ENCODE peak calls at places on chromosomes 2 and 18, in four cellular contexts. Q is cardiac fibroblast, P is ovary, Z is fibroblast of villous mesenchyme. D is an unnamed sample.

GRCh38 chr2:119178811-119179601 is 20.5 kb upstream of the C1QL2 start:
- DNase-seq in Q (peak; percentile 29), P (no peak), Z (no peak), D (peak; percentile 77)

GRCh38 chr2:114527330-114527983 is 85.0 kb downstream of the DPP10 start:
- DNase-seq in Q (no peak), P (no peak), Z (no peak), D (no peak)

GRCh38 chr2:207248702-207249355 is 83.1 kb upstream of the KLF7 start:
- DNase-seq in Q (no peak), P (no peak), Z (peak; percentile 53), D (no peak)

GRCh38 chr2:100935372-100935752 is 66.7 kb upstream of the RPL31 start:
- DNase-seq in Q (no peak), P (no peak), Z (peak; percentile 40), D (no peak)

GRCh38 chr2:238814815-238815214 is 33.1 kb upstream of the TWIST2 start:
- DNase-seq in Q (peak; percentile 31), P (no peak), Z (no peak), D (no peak)

GRCh38 chr2:241213036-241213435 is 24.6 kb downstream of the ANO7 start:
- DNase-seq in Q (no peak), P (no peak), Z (no peak), D (no peak)

GRCh38 chr2:10811552-10811951 is 1.0 kb downstream of the PDIA6 start:
- DNase-seq in Q (peak; percentile 23), P (no peak), Z (peak; percentile 24), D (no peak)

GRCh38 chr2:100615886-100616285 is 53.1 kb downstream of the PDCL3 start:
- DNase-seq in Q (no peak), P (no peak), Z (no peak), D (no peak)

GRCh38 chr2:205947621-205948495 is 138.1 kb downstream of the INO80D start:
- DNase-seq in Q (peak; percentile 87), P (peak; percentile 84), Z (peak; percentile 82), D (peak; percentile 23)

GRCh38 chr2:127698553-127699355 is 2.5 kb upstream of the SFT2D3 start:
- DNase-seq in Q (no peak), P (no peak), Z (no peak), D (no peak)

GRCh38 chr2:127700527-127701192 is 637 bp upstream of the SFT2D3 start:
- DNase-seq in Q (no peak), P (peak; percentile 56), Z (no peak), D (no peak)

GRCh38 chr2:127697482-127698180 is 3.7 kb upstream of the SFT2D3 start:
- DNase-seq in Q (no peak), P (no peak), Z (no peak), D (no peak)

GRCh38 chr2:127694986-127695385 is 6.3 kb upstream of the SFT2D3 start:
- DNase-seq in Q (peak; percentile 35), P (no peak), Z (no peak), D (no peak)

GRCh38 chr2:127695491-127696472 is 5.5 kb upstream of the SFT2D3 start:
- DNase-seq in Q (peak; percentile 61), P (peak; percentile 64), Z (peak; percentile 61), D (no peak)
- TF ChIP-seq CTCF in Q (peak; percentile 41), P (peak; percentile 9), Z (peak; percentile 56), D (peak; percentile 67)

DNA sequence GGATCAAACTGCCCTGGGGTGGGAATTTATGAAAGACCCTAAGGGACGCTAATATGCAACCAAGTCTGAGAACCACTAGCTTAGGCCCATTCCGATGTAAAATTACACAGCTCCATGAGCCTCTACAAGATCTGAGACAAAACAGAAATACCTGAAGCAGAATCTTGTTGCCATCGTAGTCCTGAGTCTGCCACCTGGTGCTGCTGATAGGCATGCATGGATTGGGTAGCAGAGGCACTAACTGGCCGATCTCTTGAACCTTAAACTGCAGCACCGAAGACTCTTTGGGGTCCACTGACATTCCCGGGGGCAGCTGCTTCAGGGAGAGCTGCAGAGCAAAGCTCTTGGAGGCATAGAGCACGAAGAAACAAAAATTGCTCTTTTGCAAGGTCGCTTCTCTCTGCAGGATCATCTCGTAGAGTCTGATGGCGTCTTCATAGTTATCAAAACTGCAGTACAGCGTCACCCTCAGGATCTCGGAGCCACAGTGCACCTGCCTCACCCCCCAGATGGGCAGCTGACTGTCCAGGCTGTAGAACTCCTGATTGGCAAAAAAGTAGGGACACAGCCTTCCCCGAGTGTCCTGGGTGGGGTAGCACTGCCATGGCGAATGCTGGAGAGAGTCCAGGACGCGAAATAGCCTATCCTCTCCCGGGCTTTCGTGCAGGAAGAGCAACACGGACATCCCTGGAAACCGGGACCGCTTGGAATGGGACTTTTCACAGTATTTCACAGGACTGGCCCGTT is 848 bp downstream of the FAM124B start:
- DNase-seq in Q (no peak), P (no peak), Z (no peak), D (no peak)
- H3K4me3 ChIP-seq in Q (no peak overlapping the region), P (peak overlapping the region; percentile 8), Z (no peak overlapping the region), D (peak overlapping the region; percentile 9)

DNA sequence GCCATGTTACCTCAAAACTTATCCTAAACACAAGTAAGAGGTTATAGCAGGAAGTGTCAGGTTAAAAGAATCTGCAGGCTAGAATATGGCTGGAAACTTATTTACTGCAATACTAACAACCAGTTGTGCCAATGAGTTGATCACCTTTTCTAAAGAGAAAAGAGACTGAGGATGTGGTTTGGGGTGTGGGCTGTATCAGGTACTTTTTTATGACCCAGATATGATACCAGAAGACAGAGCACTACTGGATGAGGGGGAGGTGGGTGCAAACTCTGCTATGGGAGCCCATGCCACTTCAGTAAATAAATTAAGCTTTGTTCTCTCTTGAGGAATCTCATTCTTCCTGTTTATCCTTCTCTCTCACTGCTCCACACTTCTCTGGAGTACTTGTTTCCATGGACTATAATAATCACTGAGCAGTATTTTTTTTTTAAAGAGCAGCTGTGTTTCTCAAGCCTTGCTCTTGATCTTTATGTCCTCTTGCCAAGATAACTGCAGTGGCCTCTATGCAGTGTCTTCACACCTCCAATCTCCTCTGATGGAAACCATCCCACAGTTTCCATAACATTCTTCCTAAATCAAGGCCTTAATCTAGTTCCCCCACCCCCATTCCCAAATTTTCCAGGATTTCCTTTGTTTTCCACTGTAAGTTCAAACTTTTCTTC is 51.2 kb upstream of the NOSTRIN start:
- DNase-seq in Q (no peak), P (no peak), Z (no peak), D (no peak)
- TF ChIP-seq CTCF in Q (no peak), P (no peak), Z (no peak), D (no peak)

GRCh38 chr2:42100696-42101585 is 53.1 kb downstream of the PKDCC start:
- DNase-seq in Q (peak; percentile 88), P (peak; percentile 82), Z (peak; percentile 77), D (no peak)

GRCh38 chr2:42102606-42103450 is 55.0 kb downstream of the PKDCC start:
- DNase-seq in Q (peak; percentile 38), P (peak; percentile 87), Z (peak; percentile 58), D (no peak)

GRCh38 chr2:42099431-42100173 is 51.8 kb downstream of the PKDCC start:
- DNase-seq in Q (no peak), P (no peak), Z (no peak), D (no peak)

GRCh38 chr2:42103829-42104228 is 56.0 kb downstream of the PKDCC start:
- DNase-seq in Q (no peak), P (no peak), Z (no peak), D (no peak)

GRCh38 chr2:42101641-42102605 is 54.1 kb downstream of the PKDCC start:
- DNase-seq in Q (peak; percentile 79), P (peak; percentile 81), Z (peak; percentile 94), D (no peak)
- H3K4me3 ChIP-seq in Q (no peak overlapping the region), P (peak overlapping the region; percentile 44), Z (peak overlapping the region; percentile 14), D (no peak overlapping the region)

DNA sequence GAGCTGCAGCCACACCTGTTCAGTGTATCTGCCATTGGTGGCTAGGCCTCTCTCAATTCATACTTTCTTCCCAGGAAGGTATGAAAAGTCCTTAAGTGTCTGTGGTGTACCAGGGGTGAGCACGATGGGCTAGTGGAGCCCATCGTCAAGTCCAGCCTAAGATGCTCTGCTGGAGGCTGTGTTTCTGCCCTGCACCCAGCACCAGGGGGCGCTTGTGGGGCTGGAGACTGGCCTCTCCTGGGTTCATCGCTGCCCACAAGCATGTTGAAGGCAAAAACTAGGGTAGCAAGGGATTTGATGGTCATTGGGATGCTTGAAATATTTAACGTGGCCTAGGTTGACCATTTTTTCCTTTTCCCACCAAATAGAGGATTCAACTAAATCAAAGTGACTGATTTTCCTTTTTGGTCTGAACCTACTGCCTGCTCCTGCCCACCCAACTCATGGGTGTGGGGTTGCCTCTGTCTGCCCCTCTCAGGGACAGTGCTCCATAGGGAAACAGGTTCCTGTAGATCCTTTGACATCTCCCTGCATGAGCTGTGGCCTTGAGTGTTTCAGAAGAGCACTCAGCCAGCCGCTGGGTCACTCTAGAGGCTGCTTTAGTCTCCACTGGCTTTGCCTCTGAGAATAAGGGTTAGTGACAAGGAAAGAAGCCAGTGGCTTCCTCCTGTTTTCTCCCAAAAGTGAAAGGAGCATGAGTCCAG is 59.0 kb downstream of the TPGS2 start:
- DNase-seq in Q (peak; percentile 12), P (no peak), Z (peak; percentile 26), D (no peak)
- TF ChIP-seq CTCF in Q (peak; percentile 22), P (no peak), Z (peak; percentile 66), D (peak; percentile 53)

GRCh38 chr2:176128172-176129012 is 1.1 kb upstream of the HOXD8 start:
- DNase-seq in Q (no peak), P (peak; percentile 73), Z (peak; percentile 34), D (no peak)

GRCh38 chr2:176129825-176130152 is 284 bp downstream of the HOXD8 start:
- DNase-seq in Q (no peak), P (no peak), Z (no peak), D (no peak)

GRCh38 chr2:176130153-176130916 is 830 bp downstream of the HOXD8 start:
- DNase-seq in Q (no peak), P (peak; percentile 83), Z (peak; percentile 85), D (no peak)

GRCh38 chr2:176127769-176128072 is 1.8 kb upstream of the HOXD8 start:
- DNase-seq in Q (no peak), P (no peak), Z (no peak), D (no peak)

DNA sequence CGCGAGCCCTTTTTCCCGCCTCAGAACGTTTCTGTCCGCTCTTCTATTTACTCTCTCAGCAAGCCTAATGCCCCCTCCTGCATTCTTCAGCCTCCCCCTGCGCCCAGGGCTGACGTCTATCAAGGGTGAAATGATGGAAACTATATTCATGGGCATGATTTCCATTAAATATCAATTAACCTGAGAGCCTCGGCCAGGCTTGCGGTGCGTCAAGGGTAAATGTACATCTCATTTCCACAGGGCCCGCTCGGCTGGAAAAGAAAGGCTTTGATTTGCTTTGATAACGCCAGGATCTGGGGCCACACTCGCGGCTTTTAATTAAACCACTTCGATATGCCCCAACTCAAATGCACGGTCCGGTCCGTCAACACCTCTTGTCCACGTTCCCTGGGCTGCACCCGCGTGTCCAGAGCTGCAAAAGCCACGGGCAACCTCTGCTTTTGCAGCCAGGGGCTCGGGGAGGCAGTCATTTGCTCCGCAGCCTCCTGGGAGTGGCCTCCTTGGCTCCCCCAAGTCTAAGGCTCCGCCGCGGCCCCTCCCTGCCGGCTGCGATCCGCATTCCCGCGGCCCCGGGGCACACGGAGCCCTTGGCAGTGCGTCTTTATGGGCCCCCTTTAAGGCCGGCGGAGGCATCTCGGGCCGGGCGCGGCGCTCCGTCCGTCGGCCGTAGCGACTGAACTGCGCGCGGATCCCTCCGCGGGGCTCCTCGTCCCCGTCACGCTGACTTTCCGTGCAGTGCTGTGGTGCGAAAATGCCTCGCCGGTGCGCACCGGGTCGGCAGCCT is at the start of gene HOXD8:
- DNase-seq in Q (peak; percentile 60), P (peak; percentile 94), Z (peak; percentile 79), D (no peak)
- H3K4me3 ChIP-seq in Q (peak within 1 kb of the TSS; percentile 15), P (peak within 1 kb of the TSS; percentile 55), Z (peak within 1 kb of the TSS; percentile 48), D (no peak within 1 kb of the TSS)

D was measured in retinal pigment epithelial cell.